ENCODE peak calls at places on chromosomes 6 and 20, in four cellular contexts. O is T-helper 1 cell; B is stimulated activated CD4-positive, alpha-beta T cell treated with anti-CD3 and anti-CD28 coated beads, Interleukin-15, amount 100 ng/mL, for 48 hours; L is stromal cell of bone marrow. F is an unnamed sample.

GRCh38 chr20:37543828-37544227 is 16.2 kb upstream of the BLCAP start:
- DNase-seq in O (no peak), B (no peak), L (no peak), F (no peak)

GRCh38 chr6:31701666-31702420 is 1.3 kb downstream of the ABHD16A start:
- DNase-seq in O (no peak), B (no peak), L (no peak), F (no peak)

GRCh38 chr6:64326939-64327338 is 691.3 kb downstream of the PHF3 start:
- DNase-seq in O (no peak), B (no peak), L (no peak), F (no peak)

GRCh38 chr6:55726144-55726543 is 147.2 kb upstream of the HMGCLL1 start:
- DNase-seq in O (no peak), B (no peak), L (no peak), F (no peak)

GRCh38 chr6:15536201-15536955 is 126.5 kb downstream of the DTNBP1 start:
- DNase-seq in O (no peak), B (no peak), L (no peak), F (no peak)

GRCh38 chr6:90982581-90982980 is 395.7 kb upstream of the MAP3K7 start:
- DNase-seq in O (no peak), B (no peak), L (no peak), F (no peak)

GRCh38 chr20:57309544-57310115 is 20.0 kb upstream of the SPO11 start:
- DNase-seq in O (no peak), B (no peak), L (no peak), F (no peak)

GRCh38 chr6:17393335-17394191 is at the start of gene CAP2:
- DNase-seq in O (no peak), B (no peak), L (no peak), F (peak)

GRCh38 chr6:82362144-82362543 is 1.5 kb upstream of the TPBG start:
- DNase-seq in O (no peak), B (no peak), L (no peak), F (no peak)

GRCh38 chr6:34120953-34121675 is 24.8 kb downstream of the GRM4 start:
- DNase-seq in O (no peak), B (no peak), L (no peak), F (no peak)

GRCh38 chr6:49986551-49986950 is 17.1 kb upstream of the DEFB113 start:
- DNase-seq in O (no peak), B (no peak), L (no peak), F (no peak)

GRCh38 chr20:3759316-3759715 is 8.2 kb downstream of the ADISSP start:
- DNase-seq in O (no peak), B (no peak), L (no peak), F (no peak)

GRCh38 chr6:142395768-142396231 is 94.0 kb downstream of the ADGRG6 start:
- DNase-seq in O (peak), B (no peak), L (no peak), F (no peak)

GRCh38 chr6:47294990-47295389 is 14.7 kb downstream of the TNFRSF21 start:
- DNase-seq in O (no peak), B (no peak), L (no peak), F (no peak)

GRCh38 chr6:114157848-114158247 is 185.0 kb downstream of the HS3ST5 start:
- DNase-seq in O (no peak), B (no peak), L (no peak), F (no peak)

GRCh38 chr6:7723554-7723953 is 2.3 kb upstream of the BMP6 start:
- DNase-seq in O (no peak), B (no peak), L (no peak), F (no peak)

GRCh38 chr20:50111120-50111828 is 1.7 kb downstream of the UBE2V1 start:
- DNase-seq in O (peak), B (peak), L (peak), F (no peak)

GRCh38 chr6:82040405-82041221 is 206.9 kb downstream of the IBTK start:
- DNase-seq in O (no peak), B (no peak), L (peak), F (no peak)

GRCh38 chr20:52083627-52084232 is 107.8 kb downstream of the ZFP64 start:
- DNase-seq in O (peak), B (peak), L (peak), F (peak)

GRCh38 chr6:37867756-37868446 is 48.4 kb downstream of the ZFAND3 start:
- DNase-seq in O (no peak), B (no peak), L (no peak), F (no peak)

GRCh38 chr6:4067673-4068072 is 11.3 kb downstream of the FAM217A start:
- DNase-seq in O (no peak), B (no peak), L (no peak), F (no peak)

GRCh38 chr6:34583461-34583860 is 27.3 kb upstream of the SPDEF start:
- DNase-seq in O (no peak), B (no peak), L (no peak), F (no peak)